ENCODE peak calls at places on chromosomes 12 and 14, in nine cellular contexts. One of them, this sample, is unnamed.

GRCh38 chr14:28119849-28120248 is 646.7 kb upstream of the FOXG1 start:
- DNase-seq in body of pancreas: no peak
- DNase-seq in thyroid gland: no peak
- DNase-seq in suprapubic skin: no peak
- DNase-seq in uterus: no peak
- DNase-seq in stomach: no peak
- DNase-seq in ovary: no peak
- DNase-seq in transverse colon: no peak
- DNase-seq in IMR-90: no peak
- DNase-seq in this sample: no peak

GRCh38 chr12:76236640-76237039 is 111.6 kb downstream of the BBS10 start:
- DNase-seq in body of pancreas: no peak
- DNase-seq in thyroid gland: no peak
- DNase-seq in suprapubic skin: no peak
- DNase-seq in uterus: no peak
- DNase-seq in stomach: no peak
- DNase-seq in ovary: no peak
- DNase-seq in transverse colon: no peak
- DNase-seq in IMR-90: peak
- DNase-seq in this sample: no peak

GRCh38 chr12:57390174-57390573 is 40.7 kb downstream of the R3HDM2 start:
- DNase-seq in body of pancreas: no peak
- DNase-seq in thyroid gland: no peak
- DNase-seq in suprapubic skin: no peak
- DNase-seq in uterus: no peak
- DNase-seq in stomach: no peak
- DNase-seq in ovary: no peak
- DNase-seq in transverse colon: no peak
- DNase-seq in IMR-90: no peak
- DNase-seq in this sample: no peak

GRCh38 chr12:29427964-29428363 is 47.0 kb upstream of the ERGIC2 start:
- DNase-seq in body of pancreas: no peak
- DNase-seq in thyroid gland: no peak
- DNase-seq in suprapubic skin: no peak
- DNase-seq in uterus: no peak
- DNase-seq in stomach: no peak
- DNase-seq in ovary: no peak
- DNase-seq in transverse colon: no peak
- DNase-seq in IMR-90: no peak
- DNase-seq in this sample: no peak

GRCh38 chr14:102729268-102729667 is 48.0 kb upstream of the TRAF3 start:
- DNase-seq in body of pancreas: no peak
- DNase-seq in thyroid gland: no peak
- DNase-seq in suprapubic skin: no peak
- DNase-seq in uterus: no peak
- DNase-seq in stomach: no peak
- DNase-seq in ovary: no peak
- DNase-seq in transverse colon: no peak
- DNase-seq in IMR-90: no peak
- DNase-seq in this sample: no peak

GRCh38 chr12:122421263-122421814 is 1.1 kb downstream of the CLIP1 start:
- DNase-seq in body of pancreas: peak
- DNase-seq in thyroid gland: peak
- DNase-seq in suprapubic skin: peak
- DNase-seq in uterus: peak
- DNase-seq in stomach: peak
- DNase-seq in ovary: no peak
- DNase-seq in transverse colon: peak
- DNase-seq in IMR-90: peak
- DNase-seq in this sample: peak

GRCh38 chr14:90109858-90110257 is 48.1 kb downstream of the KCNK13 start:
- DNase-seq in body of pancreas: no peak
- DNase-seq in thyroid gland: peak
- DNase-seq in suprapubic skin: no peak
- DNase-seq in uterus: no peak
- DNase-seq in stomach: no peak
- DNase-seq in ovary: no peak
- DNase-seq in transverse colon: no peak
- DNase-seq in IMR-90: no peak
- DNase-seq in this sample: no peak

GRCh38 chr12:58563621-58564020 is 356.7 kb downstream of the LRIG3 start:
- DNase-seq in body of pancreas: no peak
- DNase-seq in thyroid gland: no peak
- DNase-seq in suprapubic skin: no peak
- DNase-seq in uterus: no peak
- DNase-seq in stomach: no peak
- DNase-seq in ovary: no peak
- DNase-seq in transverse colon: no peak
- DNase-seq in IMR-90: peak
- DNase-seq in this sample: no peak

GRCh38 chr14:56754966-56755365 is 55.3 kb downstream of the OTX2 start:
- DNase-seq in body of pancreas: no peak
- DNase-seq in thyroid gland: no peak
- DNase-seq in suprapubic skin: no peak
- DNase-seq in uterus: no peak
- DNase-seq in stomach: no peak
- DNase-seq in ovary: no peak
- DNase-seq in transverse colon: no peak
- DNase-seq in IMR-90: no peak
- DNase-seq in this sample: no peak

GRCh38 chr14:96699666-96700065 is 97.5 kb upstream of the VRK1 start:
- DNase-seq in body of pancreas: no peak
- DNase-seq in thyroid gland: no peak
- DNase-seq in suprapubic skin: no peak
- DNase-seq in uterus: no peak
- DNase-seq in stomach: no peak
- DNase-seq in ovary: no peak
- DNase-seq in transverse colon: no peak
- DNase-seq in IMR-90: no peak
- DNase-seq in this sample: no peak

GRCh38 chr12:131204416-131205311 is 251.0 kb downstream of the ADGRD1 start:
- DNase-seq in body of pancreas: no peak
- DNase-seq in thyroid gland: no peak
- DNase-seq in suprapubic skin: no peak
- DNase-seq in uterus: no peak
- DNase-seq in stomach: no peak
- DNase-seq in ovary: no peak
- DNase-seq in transverse colon: no peak
- DNase-seq in IMR-90: no peak
- DNase-seq in this sample: peak

GRCh38 chr14:66495214-66496098 is 9.3 kb downstream of the CCDC196 start:
- DNase-seq in body of pancreas: peak
- DNase-seq in thyroid gland: peak
- DNase-seq in suprapubic skin: no peak
- DNase-seq in uterus: peak
- DNase-seq in stomach: peak
- DNase-seq in ovary: no peak
- DNase-seq in transverse colon: peak
- DNase-seq in IMR-90: peak
- DNase-seq in this sample: no peak

GRCh38 chr12:45909041-45909713 is 81.2 kb downstream of the SCAF11 start:
- DNase-seq in body of pancreas: no peak
- DNase-seq in thyroid gland: no peak
- DNase-seq in suprapubic skin: no peak
- DNase-seq in uterus: no peak
- DNase-seq in stomach: no peak
- DNase-seq in ovary: no peak
- DNase-seq in transverse colon: no peak
- DNase-seq in IMR-90: peak
- DNase-seq in this sample: no peak

GRCh38 chr12:16606936-16607335 is 974 bp upstream of the LMO3 start:
- DNase-seq in body of pancreas: no peak
- DNase-seq in thyroid gland: peak
- DNase-seq in suprapubic skin: no peak
- DNase-seq in uterus: peak
- DNase-seq in stomach: no peak
- DNase-seq in ovary: peak
- DNase-seq in transverse colon: no peak
- DNase-seq in IMR-90: no peak
- DNase-seq in this sample: no peak

GRCh38 chr14:51792819-51793218 is 67.6 kb upstream of the GNG2 start:
- DNase-seq in body of pancreas: no peak
- DNase-seq in thyroid gland: no peak
- DNase-seq in suprapubic skin: no peak
- DNase-seq in uterus: no peak
- DNase-seq in stomach: no peak
- DNase-seq in ovary: no peak
- DNase-seq in transverse colon: no peak
- DNase-seq in IMR-90: peak
- DNase-seq in this sample: no peak

GRCh38 chr12:113462117-113462774 is 9.4 kb downstream of the LHX5 start:
- DNase-seq in body of pancreas: peak
- DNase-seq in thyroid gland: peak
- DNase-seq in suprapubic skin: peak
- DNase-seq in uterus: peak
- DNase-seq in stomach: peak
- DNase-seq in ovary: peak
- DNase-seq in transverse colon: peak
- DNase-seq in IMR-90: peak
- DNase-seq in this sample: peak

GRCh38 chr12:47973870-47974269 is 10.5 kb downstream of the TMEM106C start:
- DNase-seq in body of pancreas: no peak
- DNase-seq in thyroid gland: no peak
- DNase-seq in suprapubic skin: no peak
- DNase-seq in uterus: no peak
- DNase-seq in stomach: no peak
- DNase-seq in ovary: no peak
- DNase-seq in transverse colon: no peak
- DNase-seq in IMR-90: no peak
- DNase-seq in this sample: peak

GRCh38 chr14:35416108-35416750 is 11.7 kb upstream of the NFKBIA start:
- DNase-seq in body of pancreas: no peak
- DNase-seq in thyroid gland: no peak
- DNase-seq in suprapubic skin: no peak
- DNase-seq in uterus: no peak
- DNase-seq in stomach: no peak
- DNase-seq in ovary: no peak
- DNase-seq in transverse colon: peak
- DNase-seq in IMR-90: no peak
- DNase-seq in this sample: no peak

GRCh38 chr14:104296388-104297312 is 158.3 kb downstream of the KIF26A start:
- DNase-seq in body of pancreas: no peak
- DNase-seq in thyroid gland: no peak
- DNase-seq in suprapubic skin: peak
- DNase-seq in uterus: no peak
- DNase-seq in stomach: no peak
- DNase-seq in ovary: peak
- DNase-seq in transverse colon: peak
- DNase-seq in IMR-90: no peak
- DNase-seq in this sample: peak

GRCh38 chr12:83016226-83016835 is 329.6 kb downstream of the TMTC2 start:
- DNase-seq in body of pancreas: peak
- DNase-seq in thyroid gland: peak
- DNase-seq in suprapubic skin: no peak
- DNase-seq in uterus: peak
- DNase-seq in stomach: peak
- DNase-seq in ovary: no peak
- DNase-seq in transverse colon: no peak
- DNase-seq in IMR-90: peak
- DNase-seq in this sample: no peak

GRCh38 chr14:101446387-101446969 is 114.8 kb upstream of the DIO3 start:
- DNase-seq in body of pancreas: no peak
- DNase-seq in thyroid gland: no peak
- DNase-seq in suprapubic skin: no peak
- DNase-seq in uterus: no peak
- DNase-seq in stomach: no peak
- DNase-seq in ovary: no peak
- DNase-seq in transverse colon: no peak
- DNase-seq in IMR-90: no peak
- DNase-seq in this sample: no peak

GRCh38 chr12:77007476-77007875 is 57.9 kb downstream of the E2F7 start:
- DNase-seq in body of pancreas: no peak
- DNase-seq in thyroid gland: no peak
- DNase-seq in suprapubic skin: no peak
- DNase-seq in uterus: no peak
- DNase-seq in stomach: no peak
- DNase-seq in ovary: no peak
- DNase-seq in transverse colon: no peak
- DNase-seq in IMR-90: no peak
- DNase-seq in this sample: no peak

GRCh38 chr12:48933664-48934311 is 8.5 kb upstream of the FKBP11 start:
- DNase-seq in body of pancreas: no peak
- DNase-seq in thyroid gland: no peak
- DNase-seq in suprapubic skin: no peak
- DNase-seq in uterus: no peak
- DNase-seq in stomach: no peak
- DNase-seq in ovary: no peak
- DNase-seq in transverse colon: no peak
- DNase-seq in IMR-90: no peak
- DNase-seq in this sample: peak

GRCh38 chr12:11598900-11599299 is 50.6 kb upstream of the ETV6 start:
- DNase-seq in body of pancreas: no peak
- DNase-seq in thyroid gland: no peak
- DNase-seq in suprapubic skin: no peak
- DNase-seq in uterus: no peak
- DNase-seq in stomach: no peak
- DNase-seq in ovary: no peak
- DNase-seq in transverse colon: no peak
- DNase-seq in IMR-90: no peak
- DNase-seq in this sample: no peak
- TF ChIP-seq POLR2A in body of pancreas: no peak
- TF ChIP-seq POLR2A in thyroid gland: no peak
- TF ChIP-seq POLR2A in suprapubic skin: no peak
- TF ChIP-seq POLR2A in uterus: no peak
- TF ChIP-seq POLR2A in stomach: no peak
- TF ChIP-seq POLR2A in ovary: no peak
- TF ChIP-seq POLR2A in transverse colon: no peak
- TF ChIP-seq POLR2A in IMR-90: no peak
- TF ChIP-seq POLR2A in this sample: no peak

GRCh38 chr14:64728856-64729255 is 24.6 kb downstream of the PLEKHG3 start:
- DNase-seq in body of pancreas: no peak
- DNase-seq in thyroid gland: no peak
- DNase-seq in suprapubic skin: no peak
- DNase-seq in uterus: no peak
- DNase-seq in stomach: no peak
- DNase-seq in ovary: peak
- DNase-seq in transverse colon: no peak
- DNase-seq in IMR-90: no peak
- DNase-seq in this sample: peak
- H3K27ac ChIP-seq in body of pancreas: peak
- H3K27ac ChIP-seq in thyroid gland: no peak
- H3K27ac ChIP-seq in suprapubic skin: no peak
- H3K27ac ChIP-seq in uterus: peak
- H3K27ac ChIP-seq in stomach: no peak
- H3K27ac ChIP-seq in ovary: no peak
- H3K27ac ChIP-seq in transverse colon: no peak
- H3K27ac ChIP-seq in IMR-90: no peak
- H3K27ac ChIP-seq in this sample: no peak

GRCh38 chr14:75927564-75928087 is 54.2 kb downstream of the TGFB3 start:
- DNase-seq in body of pancreas: no peak
- DNase-seq in thyroid gland: no peak
- DNase-seq in suprapubic skin: no peak
- DNase-seq in uterus: no peak
- DNase-seq in stomach: no peak
- DNase-seq in ovary: no peak
- DNase-seq in transverse colon: no peak
- DNase-seq in IMR-90: no peak
- DNase-seq in this sample: no peak
- TF ChIP-seq POLR2A in body of pancreas: no peak
- TF ChIP-seq POLR2A in thyroid gland: no peak
- TF ChIP-seq POLR2A in suprapubic skin: no peak
- TF ChIP-seq POLR2A in uterus: no peak
- TF ChIP-seq POLR2A in stomach: no peak
- TF ChIP-seq POLR2A in ovary: no peak
- TF ChIP-seq POLR2A in transverse colon: no peak
- TF ChIP-seq POLR2A in IMR-90: no peak
- TF ChIP-seq POLR2A in this sample: no peak

GRCh38 chr12:124440841-124441381 is 126.5 kb downstream of the NCOR2 start:
- DNase-seq in body of pancreas: no peak
- DNase-seq in thyroid gland: no peak
- DNase-seq in suprapubic skin: no peak
- DNase-seq in uterus: no peak
- DNase-seq in stomach: no peak
- DNase-seq in ovary: peak
- DNase-seq in transverse colon: no peak
- DNase-seq in IMR-90: no peak
- DNase-seq in this sample: no peak
- H3K27ac ChIP-seq in body of pancreas: no peak
- H3K27ac ChIP-seq in thyroid gland: peak
- H3K27ac ChIP-seq in suprapubic skin: peak
- H3K27ac ChIP-seq in uterus: peak
- H3K27ac ChIP-seq in stomach: peak
- H3K27ac ChIP-seq in ovary: no peak
- H3K27ac ChIP-seq in transverse colon: peak
- H3K27ac ChIP-seq in IMR-90: peak
- H3K27ac ChIP-seq in this sample: peak